ENCODE peak calls at places on chromosome 22, in five cellular contexts. D is NB4, K is IMR-90, H is spleen, Z is heart left ventricle. N is an unnamed sample.

GRCh38 chr22:50341977-50342650 is 1.0 kb upstream of the PPP6R2 start:
- DNase-seq in H (peak; percentile 95), Z (peak; percentile 88), K (peak; percentile 75), D (peak; percentile 87), N (peak; percentile 92)

GRCh38 chr22:35627267-35628041 is 10.3 kb upstream of the MB start:
- DNase-seq in K (peak; percentile 90), Z (peak; percentile 83), D (peak; percentile 76), H (no peak), N (peak; percentile 91)

GRCh38 chr22:49855491-49855911 is 1.9 kb downstream of the ZBED4 start:
- DNase-seq in K (peak; percentile 33), H (peak; percentile 51), Z (no peak), D (no peak), N (peak; percentile 33)

GRCh38 chr22:30344447-30345200 is 12.1 kb downstream of the SF3A1 start:
- DNase-seq in H (no peak), K (no peak), Z (no peak), D (no peak), N (no peak)

GRCh38 chr22:18136563-18137320 is 13.2 kb upstream of the USP18 start:
- DNase-seq in D (no peak), K (no peak), Z (no peak), H (no peak), N (no peak)

GRCh38 chr22:32801436-32802290 is at the start of gene TIMP3:
- DNase-seq in Z (peak; percentile 93), D (peak; percentile 16), K (peak; percentile 82), H (peak; percentile 86), N (peak; percentile 70)

GRCh38 chr22:37088108-37088605 is 21.4 kb downstream of the TMPRSS6 start:
- DNase-seq in H (no peak), Z (no peak), D (peak; percentile 20), K (peak; percentile 4), N (no peak)

GRCh38 chr22:49457146-49457545 is 370.5 kb downstream of the BRD1 start:
- DNase-seq in H (no peak), K (no peak), Z (no peak), D (no peak), N (no peak)

GRCh38 chr22:48858856-48859255 is 968.8 kb downstream of the BRD1 start:
- DNase-seq in H (no peak), K (no peak), Z (no peak), D (no peak), N (no peak)

GRCh38 chr22:24413726-24414385 is 13.5 kb upstream of the ADORA2A start:
- DNase-seq in Z (no peak), K (no peak), D (no peak), H (no peak), N (no peak)

GRCh38 chr22:45083659-45084305 is 74.0 kb upstream of the PHF21B start:
- DNase-seq in H (no peak), D (no peak), K (peak; percentile 81), Z (no peak), N (no peak)

GRCh38 chr22:32828561-32828960 is 27.1 kb downstream of the TIMP3 start:
- DNase-seq in K (no peak), D (no peak), Z (no peak), H (no peak), N (no peak)

GRCh38 chr22:44530106-44530505 is 32.1 kb upstream of the RTL6 start:
- DNase-seq in D (no peak), Z (no peak), H (no peak), K (peak; percentile 35), N (no peak)

GRCh38 chr22:17773606-17774205 is 563 bp downstream of the BID start:
- DNase-seq in H (peak; percentile 93), K (peak; percentile 28), D (peak; percentile 74), Z (no peak), N (peak; percentile 42)

GRCh38 chr22:40345801-40346177 is 511 bp upstream of the ADSL start:
- DNase-seq in Z (no peak), D (peak; percentile 78), H (peak; percentile 85), K (no peak), N (peak; percentile 37)

GRCh38 chr22:38260760-38261477 is 11.9 kb downstream of the TMEM184B start:
- DNase-seq in Z (no peak), D (no peak), K (peak; percentile 29), H (no peak), N (no peak)
- TF ChIP-seq CTCF in Z (no peak), D (no peak), K (peak; percentile 25), H (no peak), N (no peak)

DNA sequence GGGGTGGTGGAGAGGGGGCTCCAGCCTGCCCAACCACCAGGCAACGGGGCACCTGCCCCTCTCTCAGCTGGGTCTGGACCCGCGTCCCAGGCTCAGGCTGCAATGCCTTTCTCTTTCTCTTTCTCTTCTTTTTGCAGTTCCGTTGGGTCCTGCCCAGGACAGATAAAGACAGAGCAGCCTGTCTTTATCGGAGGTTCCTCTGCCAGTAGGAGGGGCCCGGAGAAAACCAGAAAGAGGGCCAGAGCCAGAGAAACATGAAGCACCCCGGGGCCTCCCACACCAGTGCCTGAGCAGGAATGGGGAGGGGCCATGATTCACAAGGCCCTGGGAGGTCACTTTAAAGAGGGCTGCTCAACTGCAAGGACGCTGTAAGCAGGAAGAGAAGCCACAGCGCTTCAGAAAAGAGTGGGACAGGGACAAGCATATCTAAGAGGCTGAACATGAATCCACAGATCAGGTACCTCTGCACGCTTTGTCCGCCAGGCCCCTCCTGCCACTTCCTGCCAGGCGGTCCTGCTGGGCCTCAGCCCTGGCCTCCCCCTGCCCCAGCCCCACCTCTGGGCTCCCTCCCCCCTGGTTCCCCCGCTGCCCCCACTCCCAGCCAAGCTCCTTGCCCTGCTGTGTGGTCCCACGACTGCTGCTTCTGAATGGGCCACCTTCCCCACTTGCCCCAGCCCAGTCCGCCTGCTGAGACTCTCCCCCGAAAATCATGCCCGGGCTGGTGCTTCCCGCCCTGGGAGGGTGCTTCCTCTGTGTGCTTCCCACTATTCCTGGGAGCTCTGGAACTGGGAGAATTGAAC is at the start of gene APOBEC3C:
- DNase-seq in K (peak; percentile 90), H (peak; percentile 91), Z (peak; percentile 78), D (peak; percentile 95), N (peak; percentile 67)
- TF ChIP-seq POLR2A in K (peak; percentile 65), H (peak; percentile 68), Z (no peak), D (peak; percentile 37), N (no peak)

GRCh38 chr22:26508148-26508547 is 4.1 kb downstream of the TFIP11 start:
- DNase-seq in D (no peak), Z (no peak), K (no peak), H (no peak), N (no peak)

GRCh38 chr22:26501996-26502395 is 10.3 kb downstream of the TFIP11 start:
- DNase-seq in K (no peak), Z (no peak), D (no peak), H (no peak), N (no peak)

GRCh38 chr22:26499188-26499703 is 13.0 kb downstream of the TFIP11 start:
- DNase-seq in H (no peak), D (no peak), K (no peak), Z (no peak), N (no peak)

GRCh38 chr22:26503758-26504157 is 8.5 kb downstream of the TFIP11 start:
- DNase-seq in Z (no peak), K (no peak), H (no peak), D (no peak), N (no peak)

DNA sequence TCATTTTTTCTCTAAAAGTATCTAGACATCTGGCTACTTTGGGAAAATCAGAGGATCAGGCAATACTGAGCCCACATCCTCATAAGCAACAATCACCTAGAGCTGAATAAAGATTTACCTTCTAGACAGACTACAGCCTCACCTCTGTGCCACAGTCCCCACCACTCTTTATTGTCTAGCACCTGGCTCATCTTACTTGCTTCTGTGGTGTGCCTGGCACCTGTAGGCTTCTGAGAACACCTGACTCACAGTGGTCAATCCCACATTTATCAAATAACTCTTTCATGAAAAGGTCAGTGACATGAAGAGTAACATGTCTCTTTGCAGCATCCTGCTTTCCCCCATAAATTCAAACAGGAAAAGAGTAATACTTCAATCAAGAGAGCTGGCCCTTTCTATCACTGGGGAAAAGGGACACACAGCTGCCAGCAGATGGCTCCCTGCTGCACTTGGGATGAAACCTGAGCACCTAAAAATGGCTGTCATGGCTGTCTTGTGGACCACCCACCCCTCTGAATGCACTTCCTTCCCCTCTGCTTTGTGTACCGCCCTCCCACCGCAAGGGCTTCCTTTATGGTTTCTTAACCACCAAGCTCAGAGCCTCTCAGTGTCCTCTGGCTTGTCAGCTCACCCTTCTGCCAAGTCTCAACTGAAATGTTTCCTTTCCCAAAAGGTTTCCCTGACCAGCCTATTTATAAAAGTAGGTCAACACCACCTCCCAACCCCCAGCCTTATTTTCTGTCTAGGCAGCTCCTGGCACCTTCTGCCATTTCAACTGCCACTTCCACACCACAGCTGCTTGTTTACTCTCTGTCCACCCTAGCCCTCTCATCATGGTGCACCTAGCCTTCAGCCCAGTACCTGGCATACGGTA is 9.3 kb downstream of the TFIP11 start:
- DNase-seq in K (peak; percentile 51), H (peak; percentile 84), D (peak; percentile 94), Z (peak; percentile 23), N (peak; percentile 48)
- TF ChIP-seq CTCF in K (peak; percentile 56), H (peak; percentile 57), D (peak; percentile 87), Z (peak; percentile 44), N (peak; percentile 29)

GRCh38 chr22:41949297-41949965 is 2.5 kb upstream of the CENPM start:
- DNase-seq in Z (no peak), H (peak; percentile 72), D (peak; percentile 60), K (no peak), N (no peak)

GRCh38 chr22:41947181-41948080 is 479 bp upstream of the CENPM start:
- DNase-seq in D (no peak), K (no peak), H (no peak), Z (no peak), N (no peak)

GRCh38 chr22:41943661-41944209 is 3.2 kb downstream of the CENPM start:
- DNase-seq in D (no peak), Z (no peak), K (peak; percentile 39), H (no peak), N (no peak)

GRCh38 chr22:41948142-41948541 is 1.2 kb upstream of the CENPM start:
- DNase-seq in K (no peak), Z (no peak), D (no peak), H (no peak), N (no peak)

DNA sequence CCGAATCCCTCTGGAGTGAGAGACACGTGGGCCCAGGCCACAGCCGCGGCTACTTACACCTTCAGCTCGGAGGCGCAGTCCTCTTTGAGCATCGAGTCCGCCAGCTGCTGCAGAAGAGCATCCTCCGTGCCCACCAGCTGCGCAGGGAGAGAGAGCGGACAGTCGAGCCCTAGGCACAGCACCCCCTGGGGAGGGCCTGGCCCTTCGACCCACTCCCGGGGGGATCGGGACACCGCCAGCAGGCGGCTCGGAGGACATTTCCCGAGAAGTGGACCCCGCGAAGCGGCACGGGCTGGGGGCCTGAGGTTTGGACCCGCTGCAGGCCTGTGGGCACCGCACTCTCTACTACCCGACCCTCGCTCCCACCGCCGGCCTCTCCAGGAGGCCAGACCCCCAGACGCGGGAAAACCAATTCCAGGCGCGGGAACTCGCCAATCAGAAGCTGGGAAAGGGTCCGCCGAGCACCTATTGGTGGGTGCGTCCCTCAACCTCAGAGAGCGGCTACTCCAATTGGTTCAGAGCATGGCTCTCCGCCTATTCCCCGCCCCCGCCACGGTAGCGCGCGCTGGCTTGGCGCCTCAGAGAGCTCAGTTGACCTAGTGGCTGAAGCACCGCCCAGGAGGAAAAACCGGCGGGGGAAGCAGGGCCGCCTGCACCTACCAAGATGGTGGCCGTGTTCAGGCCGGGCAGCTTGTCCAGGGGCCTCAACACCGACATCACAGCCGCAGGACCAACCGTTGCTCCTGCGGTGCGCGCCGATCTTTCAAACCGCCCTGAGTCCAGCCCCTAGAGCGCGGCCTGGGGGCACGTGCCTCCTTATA is at the start of gene CENPM:
- DNase-seq in D (peak; percentile 98), H (peak; percentile 97), K (peak; percentile 91), Z (peak; percentile 92), N (peak; percentile 91)
- TF ChIP-seq POLR2A in D (peak; percentile 59), H (no peak), K (no peak), Z (no peak), N (no peak)

GRCh38 chr22:46797355-46797754 is 34.9 kb downstream of the TBC1D22A start:
- DNase-seq in K (peak; percentile 55), Z (no peak), H (peak; percentile 72), D (peak; percentile 41), N (no peak)
- TF ChIP-seq CTCF in K (peak; percentile 36), Z (no peak), H (no peak), D (peak; percentile 7), N (no peak)

N was measured in body of pancreas.